ENCODE peak calls at places on chromosomes 5 and 9, in seven cellular contexts. One of them, this sample, is unnamed. For H3K4me1 and H3K36me3, the result is how much of the 10 kb centered on the place peaks cover.

GRCh38 chr9:129561594-129562281 is 59.2 kb downstream of the C9orf50 start:
- DNase-seq in A673: no peak
- DNase-seq in stomach: peak
- DNase-seq in upper lobe of left lung: peak
- DNase-seq in MM.1S: no peak
- DNase-seq in endothelial cell of umbilical vein: no peak
- DNase-seq in cardiac muscle cell: peak
- DNase-seq in this sample: peak

GRCh38 chr9:120484162-120484561 is 95.8 kb downstream of the CDK5RAP2 start:
- DNase-seq in endothelial cell of umbilical vein: no peak
- DNase-seq in cardiac muscle cell: no peak
- DNase-seq in MM.1S: no peak
- DNase-seq in A673: no peak
- DNase-seq in stomach: no peak
- DNase-seq in upper lobe of left lung: no peak
- DNase-seq in this sample: no peak

GRCh38 chr9:130444565-130445221 is at the start of gene ASS1:
- DNase-seq in cardiac muscle cell: peak
- DNase-seq in stomach: peak
- DNase-seq in A673: no peak
- DNase-seq in upper lobe of left lung: peak
- DNase-seq in MM.1S: peak
- DNase-seq in endothelial cell of umbilical vein: no peak
- DNase-seq in this sample: peak

GRCh38 chr9:6641961-6642360 is 3.6 kb downstream of the GLDC start:
- DNase-seq in MM.1S: no peak
- DNase-seq in stomach: no peak
- DNase-seq in cardiac muscle cell: no peak
- DNase-seq in endothelial cell of umbilical vein: no peak
- DNase-seq in A673: no peak
- DNase-seq in upper lobe of left lung: no peak
- DNase-seq in this sample: no peak

GRCh38 chr9:136757751-136758140 is 297 bp downstream of the LCN8 start:
- DNase-seq in cardiac muscle cell: no peak
- DNase-seq in MM.1S: no peak
- DNase-seq in A673: no peak
- DNase-seq in stomach: no peak
- DNase-seq in endothelial cell of umbilical vein: no peak
- DNase-seq in upper lobe of left lung: no peak
- DNase-seq in this sample: no peak

GRCh38 chr9:129572517-129572916 is 48.4 kb downstream of the C9orf50 start:
- DNase-seq in MM.1S: no peak
- DNase-seq in endothelial cell of umbilical vein: no peak
- DNase-seq in upper lobe of left lung: no peak
- DNase-seq in cardiac muscle cell: no peak
- DNase-seq in stomach: no peak
- DNase-seq in A673: no peak
- DNase-seq in this sample: no peak

GRCh38 chr9:133032171-133032570 is 1.4 kb downstream of the GTF3C5 start:
- DNase-seq in cardiac muscle cell: no peak
- DNase-seq in stomach: no peak
- DNase-seq in MM.1S: no peak
- DNase-seq in endothelial cell of umbilical vein: no peak
- DNase-seq in A673: no peak
- DNase-seq in upper lobe of left lung: no peak
- DNase-seq in this sample: no peak

GRCh38 chr5:160271396-160271795 is 41.0 kb downstream of the CCNJL start:
- DNase-seq in MM.1S: no peak
- DNase-seq in upper lobe of left lung: peak
- DNase-seq in stomach: no peak
- DNase-seq in cardiac muscle cell: peak
- DNase-seq in A673: peak
- DNase-seq in endothelial cell of umbilical vein: peak
- DNase-seq in this sample: peak

GRCh38 chr5:113166285-113166684 is 189.7 kb downstream of the DCP2 start:
- DNase-seq in stomach: no peak
- DNase-seq in A673: no peak
- DNase-seq in endothelial cell of umbilical vein: no peak
- DNase-seq in cardiac muscle cell: peak
- DNase-seq in upper lobe of left lung: no peak
- DNase-seq in MM.1S: no peak
- DNase-seq in this sample: no peak

GRCh38 chr5:72611111-72611724 is 104.0 kb upstream of the ZNF366 start:
- DNase-seq in cardiac muscle cell: peak
- DNase-seq in upper lobe of left lung: peak
- DNase-seq in stomach: peak
- DNase-seq in MM.1S: peak
- DNase-seq in endothelial cell of umbilical vein: peak
- DNase-seq in A673: peak
- DNase-seq in this sample: peak

GRCh38 chr9:126399251-126399650 is 72.6 kb downstream of the MVB12B start:
- DNase-seq in MM.1S: no peak
- DNase-seq in endothelial cell of umbilical vein: no peak
- DNase-seq in A673: no peak
- DNase-seq in cardiac muscle cell: no peak
- DNase-seq in stomach: no peak
- DNase-seq in upper lobe of left lung: no peak
- DNase-seq in this sample: peak

GRCh38 chr5:135356522-135357318 is 42.3 kb downstream of the MACROH2A1 start:
- DNase-seq in endothelial cell of umbilical vein: peak
- DNase-seq in MM.1S: no peak
- DNase-seq in A673: no peak
- DNase-seq in upper lobe of left lung: no peak
- DNase-seq in stomach: peak
- DNase-seq in cardiac muscle cell: peak
- DNase-seq in this sample: peak

GRCh38 chr5:111857067-111857466 is 100.1 kb upstream of the NREP start:
- DNase-seq in cardiac muscle cell: no peak
- DNase-seq in A673: no peak
- DNase-seq in upper lobe of left lung: no peak
- DNase-seq in MM.1S: no peak
- DNase-seq in endothelial cell of umbilical vein: no peak
- DNase-seq in stomach: peak
- DNase-seq in this sample: no peak

GRCh38 chr5:53882637-53883036 is 322.2 kb downstream of the NDUFS4 start:
- DNase-seq in cardiac muscle cell: no peak
- DNase-seq in upper lobe of left lung: no peak
- DNase-seq in stomach: no peak
- DNase-seq in MM.1S: no peak
- DNase-seq in endothelial cell of umbilical vein: no peak
- DNase-seq in A673: no peak
- DNase-seq in this sample: no peak

GRCh38 chr5:179533907-179534306 is 16.4 kb upstream of the RUFY1 start:
- DNase-seq in MM.1S: no peak
- DNase-seq in cardiac muscle cell: no peak
- DNase-seq in upper lobe of left lung: no peak
- DNase-seq in A673: no peak
- DNase-seq in stomach: no peak
- DNase-seq in endothelial cell of umbilical vein: no peak
- DNase-seq in this sample: no peak

GRCh38 chr5:145981612-145982571 is 45.5 kb downstream of the SH3RF2 start:
- DNase-seq in endothelial cell of umbilical vein: no peak
- DNase-seq in stomach: peak
- DNase-seq in MM.1S: no peak
- DNase-seq in cardiac muscle cell: no peak
- DNase-seq in A673: no peak
- DNase-seq in upper lobe of left lung: peak
- DNase-seq in this sample: no peak

GRCh38 chr5:150789943-150790611 is 11.5 kb downstream of the SMIM3 start:
- DNase-seq in A673: peak
- DNase-seq in endothelial cell of umbilical vein: peak
- DNase-seq in MM.1S: peak
- DNase-seq in cardiac muscle cell: peak
- DNase-seq in stomach: no peak
- DNase-seq in upper lobe of left lung: peak
- DNase-seq in this sample: peak

GRCh38 chr5:108102463-108102862 is 279.4 kb downstream of the FBXL17 start:
- DNase-seq in upper lobe of left lung: no peak
- DNase-seq in A673: no peak
- DNase-seq in stomach: no peak
- DNase-seq in MM.1S: no peak
- DNase-seq in cardiac muscle cell: no peak
- DNase-seq in endothelial cell of umbilical vein: no peak
- DNase-seq in this sample: no peak

GRCh38 chr5:141199359-141200235 is at the start of gene PCDHB11:
- DNase-seq in stomach: no peak
- DNase-seq in upper lobe of left lung: no peak
- DNase-seq in MM.1S: peak
- DNase-seq in endothelial cell of umbilical vein: peak
- DNase-seq in A673: peak
- DNase-seq in cardiac muscle cell: no peak
- DNase-seq in this sample: no peak

GRCh38 chr9:134980516-134980915 is 62.8 kb upstream of the FCN1 start:
- DNase-seq in upper lobe of left lung: peak
- DNase-seq in MM.1S: no peak
- DNase-seq in endothelial cell of umbilical vein: no peak
- DNase-seq in stomach: no peak
- DNase-seq in A673: no peak
- DNase-seq in cardiac muscle cell: no peak
- DNase-seq in this sample: no peak

GRCh38 chr9:1718836-1719235 is 296.3 kb upstream of the SMARCA2 start:
- DNase-seq in endothelial cell of umbilical vein: no peak
- DNase-seq in A673: no peak
- DNase-seq in cardiac muscle cell: no peak
- DNase-seq in stomach: no peak
- DNase-seq in MM.1S: no peak
- DNase-seq in upper lobe of left lung: no peak
- DNase-seq in this sample: no peak

DNA sequence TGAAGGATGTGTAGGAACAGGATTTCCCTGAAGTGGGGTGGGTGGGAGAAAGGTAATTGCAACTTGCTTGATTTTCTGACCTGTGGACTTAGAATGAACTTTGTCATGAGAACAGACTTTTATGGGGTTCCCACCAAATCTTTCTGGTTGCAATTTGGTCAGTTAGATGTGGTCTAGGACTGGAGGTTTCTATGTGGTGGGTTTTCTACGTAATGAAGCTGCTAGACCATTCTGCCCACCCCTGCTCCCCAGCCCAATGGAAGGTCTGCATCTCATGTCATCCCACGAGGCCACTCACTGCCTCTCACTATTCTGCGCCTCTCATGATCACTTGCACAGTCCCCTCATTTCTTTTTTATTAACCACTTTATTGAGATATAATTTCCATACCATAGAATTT is 37.9 kb upstream of the GZMA start:
- DNase-seq in A673: no peak
- DNase-seq in cardiac muscle cell: no peak
- DNase-seq in upper lobe of left lung: no peak
- DNase-seq in endothelial cell of umbilical vein: no peak
- DNase-seq in MM.1S: no peak
- DNase-seq in stomach: no peak
- DNase-seq in this sample: no peak
- H3K4me1 ChIP-seq in A673: under half
- H3K4me1 ChIP-seq in cardiac muscle cell: under half
- H3K4me1 ChIP-seq in upper lobe of left lung: under half
- H3K4me1 ChIP-seq in endothelial cell of umbilical vein: under half
- H3K4me1 ChIP-seq in MM.1S: under half
- H3K4me1 ChIP-seq in stomach: under half
- H3K4me1 ChIP-seq in this sample: under half

DNA sequence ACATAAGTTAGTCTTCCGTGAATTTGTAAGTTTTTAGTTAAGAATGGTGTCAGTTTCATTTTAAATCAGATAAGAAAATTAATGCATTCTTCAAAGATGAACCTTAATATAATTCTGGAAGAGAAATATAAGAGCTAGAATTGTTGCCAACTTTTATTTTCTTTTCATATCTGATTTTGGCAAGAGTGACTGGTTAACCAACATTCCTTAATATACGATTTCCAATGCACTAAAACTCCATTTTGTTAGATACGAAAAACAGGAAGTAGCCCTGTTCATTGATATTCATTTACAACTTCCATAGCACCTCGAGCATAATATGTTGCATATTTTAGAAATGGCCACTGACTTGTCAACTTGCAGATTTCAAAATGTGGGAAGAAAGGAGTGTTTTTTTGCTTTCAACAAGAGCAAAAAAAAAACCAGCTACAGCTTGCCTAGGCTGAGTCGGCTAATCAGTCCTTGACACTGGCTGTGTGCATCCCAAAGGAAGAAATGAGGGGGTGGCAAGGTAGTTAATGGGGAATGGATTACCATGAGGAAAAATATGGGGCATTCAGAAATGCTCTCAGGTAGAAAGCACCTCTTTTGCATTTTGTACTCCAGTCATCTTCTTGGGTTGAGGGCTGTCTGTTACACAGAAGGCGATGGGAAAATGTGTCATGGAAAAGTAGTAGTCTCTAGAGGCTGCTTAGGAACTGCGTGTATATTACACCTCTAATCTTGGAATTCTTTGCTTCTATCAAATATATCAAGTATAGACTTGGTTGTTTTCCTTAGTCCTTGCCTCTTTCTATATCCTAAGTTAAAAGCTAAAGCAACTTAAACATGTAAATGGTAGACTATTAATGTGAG is 3.9 kb downstream of the MAP3K1 start:
- DNase-seq in upper lobe of left lung: no peak
- DNase-seq in MM.1S: no peak
- DNase-seq in endothelial cell of umbilical vein: peak
- DNase-seq in stomach: no peak
- DNase-seq in A673: peak
- DNase-seq in cardiac muscle cell: peak
- DNase-seq in this sample: no peak
- H3K4me3 ChIP-seq in upper lobe of left lung: peak
- H3K4me3 ChIP-seq in MM.1S: peak
- H3K4me3 ChIP-seq in endothelial cell of umbilical vein: peak
- H3K4me3 ChIP-seq in stomach: no peak
- H3K4me3 ChIP-seq in A673: peak
- H3K4me3 ChIP-seq in cardiac muscle cell: peak
- H3K4me3 ChIP-seq in this sample: peak

DNA sequence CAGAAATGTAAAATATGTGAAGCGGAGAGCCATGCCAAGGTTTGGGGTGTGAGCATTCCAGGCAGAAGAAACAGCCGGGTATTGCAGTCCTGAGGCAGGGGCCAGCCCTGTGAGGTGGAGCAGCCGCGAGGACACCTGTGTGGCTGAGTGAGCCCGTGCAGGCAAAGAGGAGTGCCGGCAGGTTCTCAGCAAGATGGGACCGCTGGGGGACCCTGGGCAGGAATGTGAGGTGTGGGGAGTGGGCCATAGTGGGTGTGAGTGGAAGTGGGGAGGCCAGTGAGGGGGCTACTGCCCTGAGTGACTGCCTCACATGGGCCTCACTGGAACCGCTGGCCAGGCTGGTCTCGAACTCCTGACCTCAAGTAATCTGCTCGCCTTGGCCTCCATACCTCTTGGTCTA is 8.1 kb upstream of the PRR7 start:
- DNase-seq in stomach: no peak
- DNase-seq in endothelial cell of umbilical vein: no peak
- DNase-seq in upper lobe of left lung: no peak
- DNase-seq in A673: no peak
- DNase-seq in cardiac muscle cell: no peak
- DNase-seq in MM.1S: no peak
- DNase-seq in this sample: no peak
- H3K36me3 ChIP-seq in stomach: half or more
- H3K36me3 ChIP-seq in endothelial cell of umbilical vein: under half
- H3K36me3 ChIP-seq in upper lobe of left lung: half or more
- H3K36me3 ChIP-seq in A673: under half
- H3K36me3 ChIP-seq in cardiac muscle cell: under half
- H3K36me3 ChIP-seq in MM.1S: under half
- H3K36me3 ChIP-seq in this sample: half or more

DNA sequence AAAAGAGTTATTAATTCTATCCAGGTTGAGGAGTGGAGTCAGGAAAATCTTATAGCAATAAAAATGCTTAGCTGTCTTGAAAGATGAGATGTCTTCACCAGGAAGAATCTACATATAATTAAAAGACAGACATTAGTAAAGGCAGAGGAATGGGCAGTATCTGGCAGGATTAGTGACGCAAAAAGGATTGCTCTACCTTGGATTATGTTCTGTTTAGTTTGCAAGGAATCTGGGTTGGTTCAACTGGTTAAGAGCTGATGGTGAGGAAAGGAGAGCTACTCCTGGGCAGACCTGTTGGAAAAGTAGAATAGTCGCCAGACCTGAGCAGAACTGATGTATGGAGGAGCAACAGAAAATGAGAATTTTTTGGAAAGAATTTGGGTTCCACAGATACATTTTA is 318.5 kb downstream of the ADGRV1 start:
- DNase-seq in cardiac muscle cell: no peak
- DNase-seq in endothelial cell of umbilical vein: no peak
- DNase-seq in stomach: no peak
- DNase-seq in upper lobe of left lung: no peak
- DNase-seq in MM.1S: no peak
- DNase-seq in A673: no peak
- DNase-seq in this sample: no peak
- H3K4me1 ChIP-seq in cardiac muscle cell: under half
- H3K4me1 ChIP-seq in endothelial cell of umbilical vein: under half
- H3K4me1 ChIP-seq in stomach: under half
- H3K4me1 ChIP-seq in upper lobe of left lung: under half
- H3K4me1 ChIP-seq in MM.1S: under half
- H3K4me1 ChIP-seq in A673: under half
- H3K4me1 ChIP-seq in this sample: under half